ENCODE peak calls at places on chromosomes 12 and 14, in seven cellular contexts. S is mesenchymal stem cell, M is MM.1S, I is GM12878, P is cardiac muscle cell, A is uterus, L is heart right ventricle. G is an unnamed sample. For H3K4me1 and H3K36me3, the result is how much of the 10 kb centered on the place peaks cover.

GRCh38 chr12:54306925-54307731 is 6.3 kb upstream of the NFE2 start:
- DNase-seq in S (no peak), M (no peak), I (no peak), P (no peak), A (peak), L (peak), G (peak)

GRCh38 chr14:35337557-35338255 is 45.5 kb downstream of the PSMA6 start:
- DNase-seq in S (no peak), M (no peak), I (no peak), P (no peak), A (no peak), L (no peak), G (no peak)

GRCh38 chr12:39070775-39071174 is 165.4 kb upstream of the CPNE8 start:
- DNase-seq in S (no peak), M (no peak), I (no peak), P (no peak), A (no peak), L (no peak), G (no peak)

GRCh38 chr12:12717586-12718381 is 616 bp downstream of the CDKN1B start:
- DNase-seq in S (peak), M (peak), I (no peak), P (no peak), A (no peak), L (peak), G (no peak)

GRCh38 chr12:56574210-56574609 is 52.6 kb downstream of the RBMS2 start:
- DNase-seq in S (no peak), M (no peak), I (no peak), P (no peak), A (no peak), L (no peak), G (no peak)

GRCh38 chr14:104585966-104586702 is 6.6 kb downstream of the C14orf180 start:
- DNase-seq in S (peak), M (no peak), I (no peak), P (no peak), A (no peak), L (peak), G (no peak)

GRCh38 chr12:31558521-31558920 is 32.4 kb downstream of the DENND5B start:
- DNase-seq in S (no peak), M (no peak), I (no peak), P (no peak), A (no peak), L (no peak), G (no peak)

GRCh38 chr12:8018666-8019581 is 13.6 kb upstream of the FOXJ2 start:
- DNase-seq in S (peak), M (peak), I (no peak), P (peak), A (no peak), L (no peak), G (peak)

GRCh38 chr14:101821528-101821927 is 60.0 kb downstream of the PPP2R5C start:
- DNase-seq in S (no peak), M (no peak), I (no peak), P (no peak), A (no peak), L (no peak), G (no peak)

GRCh38 chr12:46830731-46831334 is 5.0 kb upstream of the SLC38A4 start:
- DNase-seq in S (peak), M (no peak), I (no peak), P (peak), A (no peak), L (no peak), G (no peak)

GRCh38 chr12:52975820-52976573 is 27.1 kb downstream of the KRT18 start:
- DNase-seq in S (peak), M (no peak), I (no peak), P (no peak), A (no peak), L (no peak), G (no peak)

GRCh38 chr12:129304532-129304931 is 451.3 kb downstream of the GLT1D1 start:
- DNase-seq in S (no peak), M (no peak), I (no peak), P (no peak), A (no peak), L (no peak), G (no peak)

GRCh38 chr12:124273630-124274029 is 21.3 kb upstream of the RFLNA start:
- DNase-seq in S (peak), M (no peak), I (peak), P (peak), A (no peak), L (no peak), G (peak)

GRCh38 chr14:74882103-74882920 is 596 bp downstream of the DLST start:
- DNase-seq in S (peak), M (peak), I (no peak), P (peak), A (no peak), L (peak), G (peak)

GRCh38 chr14:65073605-65074201 is 28.6 kb downstream of the MAX start:
- DNase-seq in S (no peak), M (no peak), I (no peak), P (no peak), A (no peak), L (no peak), G (no peak)

GRCh38 chr14:91075553-91075952 is 15.1 kb upstream of the RPS6KA5 start:
- DNase-seq in S (no peak), M (no peak), I (no peak), P (no peak), A (no peak), L (no peak), G (no peak)

GRCh38 chr12:108801736-108802665 is 55.4 kb downstream of the SSH1 start:
- DNase-seq in S (peak), M (no peak), I (no peak), P (peak), A (peak), L (peak), G (no peak)

GRCh38 chr14:74836251-74836957 is 39.5 kb downstream of the PROX2 start:
- DNase-seq in S (no peak), M (no peak), I (no peak), P (no peak), A (no peak), L (no peak), G (no peak)

GRCh38 chr12:19546027-19546426 is 106.7 kb downstream of the AEBP2 start:
- DNase-seq in S (peak), M (no peak), I (no peak), P (peak), A (peak), L (peak), G (no peak)

GRCh38 chr14:75282166-75282547 is 3.5 kb downstream of the FOS start:
- DNase-seq in S (peak), M (no peak), I (no peak), P (no peak), A (no peak), L (no peak), G (no peak)

GRCh38 chr12:1523046-1523445 is 71.3 kb downstream of the FBXL14 start:
- DNase-seq in S (no peak), M (no peak), I (no peak), P (no peak), A (no peak), L (no peak), G (no peak)

DNA sequence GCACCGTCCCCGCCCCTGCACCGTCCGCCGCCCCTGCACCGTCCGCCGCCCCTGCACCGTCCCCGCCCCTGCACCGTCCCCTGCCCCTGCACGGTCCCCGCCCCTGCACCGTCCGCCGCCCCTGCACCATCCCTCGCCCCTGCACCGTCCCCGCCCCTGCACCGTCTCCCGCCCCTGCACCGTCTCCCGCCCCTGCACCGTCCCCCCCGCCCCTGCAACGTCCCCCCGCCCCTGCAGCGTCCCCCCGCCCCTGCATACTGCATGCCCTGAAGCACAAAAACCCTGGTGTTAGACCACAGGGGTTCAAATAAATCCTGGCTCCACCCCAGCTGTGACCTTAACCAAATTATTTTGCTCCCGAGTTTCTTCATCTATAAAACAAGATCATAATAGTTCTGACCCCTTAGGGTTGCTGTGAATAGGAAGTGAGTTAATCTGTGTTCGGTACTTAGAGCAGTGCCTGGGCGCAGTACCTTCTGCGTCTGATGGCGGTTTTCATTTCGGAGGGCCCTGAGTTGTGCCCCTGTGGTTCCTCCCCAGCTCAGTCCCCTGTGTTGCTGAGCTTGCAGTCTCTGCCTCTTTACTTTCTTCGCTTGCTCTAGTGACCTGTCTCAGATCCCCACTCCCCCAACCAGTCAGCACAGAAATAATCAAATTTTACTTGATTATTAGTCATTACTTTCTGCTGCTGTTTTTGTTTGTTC is 38.2 kb downstream of the ESRRB start:
- DNase-seq in S (no peak), M (no peak), I (no peak), P (no peak), A (no peak), L (no peak), G (no peak)
- H3K4me3 ChIP-seq in S (no peak), M (no peak), I (no peak), P (no peak), A (no peak), L (no peak), G (no peak)

DNA sequence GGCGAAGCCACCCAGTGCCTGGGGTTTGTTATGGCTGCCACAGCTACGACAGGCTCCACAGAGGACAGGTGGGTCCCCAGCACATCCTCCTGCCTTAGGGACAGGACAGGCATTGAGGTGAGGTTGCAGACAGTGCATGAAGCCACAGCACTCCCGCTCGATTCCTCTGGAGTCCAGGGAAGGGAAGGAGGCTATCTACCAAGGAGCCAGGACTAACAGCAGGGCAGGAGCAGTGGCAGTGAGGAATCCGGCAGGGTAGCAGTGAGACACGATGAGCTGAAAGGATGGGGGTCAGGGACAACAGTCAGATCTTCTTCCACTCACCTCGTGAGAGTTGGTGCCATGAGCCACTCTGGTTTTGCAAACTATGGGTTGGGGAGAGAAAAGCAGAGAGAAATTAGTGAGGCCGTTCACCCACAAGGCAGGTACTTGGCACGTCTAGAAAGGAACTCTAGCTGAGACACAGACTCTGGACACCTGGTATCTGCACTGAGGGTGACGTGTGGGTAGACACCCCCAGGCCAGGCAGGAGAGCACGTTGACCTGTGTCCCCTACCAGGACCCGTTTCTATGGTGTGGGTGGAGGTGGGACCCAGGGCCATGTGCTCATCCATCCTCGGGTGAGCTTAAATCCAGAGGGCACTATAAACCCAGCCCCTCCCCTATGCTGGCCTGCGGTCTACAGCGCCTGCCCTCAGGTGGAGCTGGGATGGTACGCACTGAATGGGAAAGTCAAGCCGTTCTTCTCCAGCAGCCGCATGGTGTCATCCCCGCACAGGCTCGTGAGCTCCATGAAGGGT is 39.3 kb downstream of the CHGA start:
- DNase-seq in S (no peak), M (no peak), I (no peak), P (no peak), A (no peak), L (no peak), G (no peak)
- H3K4me1 ChIP-seq in S (under half), M (under half), I (under half), P (under half), A (under half), L (under half), G (under half)

DNA sequence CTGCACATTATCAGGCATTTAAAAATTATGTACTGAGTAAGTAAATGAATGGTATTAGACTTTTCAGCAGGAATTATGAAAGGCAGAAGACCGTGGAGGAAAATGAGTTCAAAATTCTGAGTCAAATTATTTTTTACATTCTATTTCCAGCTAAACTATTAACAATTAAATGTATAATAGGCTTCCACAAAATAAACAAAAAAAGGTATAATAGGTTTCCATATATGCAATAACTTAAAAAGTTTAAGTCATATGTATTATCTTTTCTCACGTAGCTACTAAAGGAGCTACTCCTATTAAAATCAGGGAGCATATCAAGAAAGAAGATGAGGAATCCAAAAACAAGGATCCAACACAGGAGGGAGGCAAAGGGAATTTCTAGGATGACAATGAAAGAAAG is 11.4 kb upstream of the VCPKMT start:
- DNase-seq in S (no peak), M (no peak), I (no peak), P (no peak), A (no peak), L (no peak), G (no peak)
- H3K36me3 ChIP-seq in S (under half), M (under half), I (under half), P (under half), A (under half), L (half or more), G (under half)

DNA sequence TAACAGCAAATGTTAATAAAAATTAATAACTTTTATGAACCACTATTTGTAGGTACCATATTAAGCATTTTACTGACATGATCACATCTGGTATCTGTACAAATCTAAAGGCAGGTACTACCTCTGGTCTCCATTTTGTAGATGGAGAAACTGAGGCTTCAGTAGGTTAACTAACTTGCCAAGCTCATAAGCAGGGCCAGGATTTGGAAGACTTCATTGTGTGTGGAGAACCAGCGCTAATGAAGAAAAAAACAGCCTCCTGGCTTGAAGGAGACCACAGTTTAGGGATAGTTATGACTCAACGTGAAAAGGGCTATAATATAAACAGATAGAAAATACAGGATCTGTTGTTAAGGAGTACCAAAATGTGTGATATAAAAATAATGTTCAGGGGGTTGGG is 1.0 kb downstream of the NUP37 start:
- DNase-seq in S (peak), M (no peak), I (no peak), P (no peak), A (no peak), L (no peak), G (no peak)
- H3K4me3 ChIP-seq in S (peak), M (no peak), I (peak), P (peak), A (peak), L (no peak), G (peak)

GRCh38 chr12:116157845-116158267 is 119.6 kb downstream of the MED13L start:
- DNase-seq in S (no peak), M (no peak), I (no peak), P (no peak), A (no peak), L (no peak), G (no peak)

GRCh38 chr12:116153983-116154382 is 123.5 kb downstream of the MED13L start:
- DNase-seq in S (no peak), M (no peak), I (no peak), P (no peak), A (no peak), L (no peak), G (peak)

GRCh38 chr12:116156614-116157013 is 120.9 kb downstream of the MED13L start:
- DNase-seq in S (no peak), M (no peak), I (no peak), P (no peak), A (no peak), L (no peak), G (no peak)

GRCh38 chr12:116153096-116153495 is 124.4 kb downstream of the MED13L start:
- DNase-seq in S (no peak), M (no peak), I (no peak), P (no peak), A (no peak), L (no peak), G (no peak)

DNA sequence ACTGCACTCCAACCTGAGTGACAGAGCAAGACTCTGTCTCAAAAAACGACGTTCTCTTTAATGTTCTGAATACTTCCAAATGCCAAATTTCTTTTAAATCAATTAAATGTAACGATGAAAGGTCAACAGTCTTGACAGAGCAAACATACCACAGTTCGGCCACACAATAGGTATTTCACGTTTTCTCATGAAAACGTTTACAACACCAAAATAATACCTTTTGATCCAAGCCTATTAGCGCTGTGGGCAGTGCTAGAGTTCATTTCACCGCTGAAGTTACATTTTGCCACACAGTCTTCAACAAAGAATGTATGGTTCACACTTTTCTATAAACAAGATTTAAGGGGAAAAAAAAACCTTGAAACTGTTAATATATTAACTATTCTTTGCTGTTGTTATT is 122.1 kb downstream of the MED13L start:
- DNase-seq in S (no peak), M (no peak), I (no peak), P (no peak), A (no peak), L (no peak), G (no peak)
- H3K4me1 ChIP-seq in S (under half), M (under half), I (under half), P (half or more), A (under half), L (half or more), G (half or more)

GRCh38 chr14:31159682-31160296 is 47.8 kb downstream of the HECTD1 start:
- DNase-seq in S (peak), M (no peak), I (no peak), P (no peak), A (peak), L (no peak), G (no peak)

GRCh38 chr14:31154956-31155355 is 52.6 kb downstream of the HECTD1 start:
- DNase-seq in S (no peak), M (no peak), I (no peak), P (no peak), A (no peak), L (no peak), G (no peak)
- H3K36me3 ChIP-seq in S (under half), M (under half), I (under half), P (half or more), A (under half), L (half or more), G (under half)

G was measured in HAP-1.